ENCODE peak calls at places on chromosome 17, in five cellular contexts. Q, B, L, O and J are unnamed samples.
A peak's percentile ranks its signal among the peaks of the same experiment; 100 is the strongest.

GRCh38 chr17:9053406-9053805 is 32.1 kb downstream of the NTN1 start:
- DNase-seq in Q (no peak), B (no peak), L (no peak), O (no peak), J (no peak)

GRCh38 chr17:28711723-28712036 is at the start of gene PROCA1:
- DNase-seq in Q (no peak), B (no peak), L (no peak), O (no peak), J (no peak)

GRCh38 chr17:45102856-45103255 is 29.5 kb downstream of the PLCD3 start:
- DNase-seq in Q (no peak), B (no peak), L (no peak), O (no peak), J (no peak)

GRCh38 chr17:2390199-2390880 is 10.5 kb downstream of the MNT start:
- DNase-seq in Q (no peak), B (no peak), L (no peak), O (no peak), J (no peak)

GRCh38 chr17:10295728-10296343 is 77.0 kb downstream of the MYH13 start:
- DNase-seq in Q (peak; percentile 62), B (peak; percentile 43), L (peak; percentile 36), O (peak; percentile 33), J (peak; percentile 34)

GRCh38 chr17:61583242-61583641 is 7.8 kb downstream of the NACA2 start:
- DNase-seq in Q (no peak), B (no peak), L (no peak), O (peak; percentile 83), J (no peak)

GRCh38 chr17:82823004-82823403 is 16.8 kb downstream of the ZNF750 start:
- DNase-seq in Q (no peak), B (no peak), L (no peak), O (no peak), J (no peak)

GRCh38 chr17:36848008-36848902 is 89.0 kb upstream of the LHX1 start:
- DNase-seq in Q (no peak), B (no peak), L (no peak), O (no peak), J (no peak)

GRCh38 chr17:41687828-41688640 is 651 bp upstream of the EIF1 start:
- DNase-seq in Q (peak; percentile 66), B (peak; percentile 76), L (peak; percentile 75), O (peak; percentile 15), J (peak; percentile 64)

GRCh38 chr17:17191961-17192381 is 14.2 kb downstream of the PLD6 start:
- DNase-seq in Q (no peak), B (no peak), L (no peak), O (peak; percentile 18), J (no peak)

GRCh38 chr17:50196826-50197225 is 4.6 kb downstream of the COL1A1 start:
- DNase-seq in Q (no peak), B (no peak), L (no peak), O (peak; percentile 84), J (no peak)

GRCh38 chr17:38875477-38876080 is 5.7 kb downstream of the LASP1 start:
- DNase-seq in Q (no peak), B (no peak), L (no peak), O (no peak), J (no peak)

GRCh38 chr17:69012895-69013805 is 47.6 kb downstream of the ABCA9 start:
- DNase-seq in Q (no peak), B (peak; percentile 18), L (no peak), O (peak; percentile 61), J (no peak)

GRCh38 chr17:66429680-66430079 is 127.3 kb downstream of the PRKCA start:
- DNase-seq in Q (no peak), B (no peak), L (no peak), O (no peak), J (no peak)

GRCh38 chr17:56074366-56074765 is 78.9 kb upstream of the ANKFN1 start:
- DNase-seq in Q (no peak), B (no peak), L (no peak), O (no peak), J (no peak)

GRCh38 chr17:39018267-39019134 is 51.3 kb upstream of the FBXO47 start:
- DNase-seq in Q (no peak), B (no peak), L (no peak), O (no peak), J (no peak)

DNA sequence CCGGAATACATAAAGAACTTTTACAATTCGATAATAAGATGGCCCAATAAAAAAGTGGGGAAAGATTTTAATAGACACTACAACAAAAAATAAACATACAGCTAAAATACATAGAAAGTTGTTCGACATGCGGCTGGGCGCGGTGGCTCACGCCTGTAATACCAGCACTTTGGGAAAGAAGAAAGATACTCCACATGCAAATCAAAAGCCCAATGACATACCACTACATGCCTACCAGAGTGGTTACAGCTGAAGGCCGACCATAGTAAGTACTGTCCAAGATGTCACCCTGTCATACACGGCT is 9.3 kb downstream of the PRCD start:
- DNase-seq in Q (no peak), B (no peak), L (no peak), O (no peak), J (no peak)
- H3K4me1 ChIP-seq in Q (peaks cover 11% of the 10 kb centered on the region), B (peaks cover 3% of the 10 kb centered on the region), L (peaks cover 45% of the 10 kb centered on the region), O (peaks cover 20% of the 10 kb centered on the region), J (peaks cover 69% of the 10 kb centered on the region)

GRCh38 chr17:64003526-64004121 is 5.5 kb downstream of the PRR29 start:
- DNase-seq in Q (no peak), B (peak; percentile 11), L (no peak), O (no peak), J (no peak)

GRCh38 chr17:64004218-64004770 is 6.1 kb downstream of the PRR29 start:
- DNase-seq in Q (no peak), B (peak; percentile 9), L (no peak), O (no peak), J (no peak)

GRCh38 chr17:64005734-64006167 is 7.6 kb downstream of the PRR29 start:
- DNase-seq in Q (no peak), B (peak; percentile 26), L (no peak), O (no peak), J (peak; percentile 48)

GRCh38 chr17:64006361-64007088 is 8.4 kb downstream of the PRR29 start:
- DNase-seq in Q (no peak), B (peak; percentile 68), L (no peak), O (no peak), J (no peak)

GRCh38 chr17:64004903-64005733 is 7.0 kb downstream of the PRR29 start:
- DNase-seq in Q (no peak), B (peak; percentile 8), L (no peak), O (no peak), J (no peak)
- H3K4me1 ChIP-seq in Q (no peaks in the 10 kb centered on the region), B (no peaks in the 10 kb centered on the region), L (peaks cover 34% of the 10 kb centered on the region), O (no peaks in the 10 kb centered on the region), J (no peaks in the 10 kb centered on the region)

GRCh38 chr17:75398279-75398678 is 7.2 kb downstream of the GRB2 start:
- DNase-seq in Q (no peak), B (no peak), L (no peak), O (no peak), J (no peak)
- H3K4me1 ChIP-seq in Q (peaks cover 85% of the 10 kb centered on the region), B (peaks cover 13% of the 10 kb centered on the region), L (peaks cover 40% of the 10 kb centered on the region), O (no peaks in the 10 kb centered on the region), J (peaks cover 24% of the 10 kb centered on the region)

GRCh38 chr17:72657467-72658317 is 434.8 kb downstream of the SLC39A11 start:
- DNase-seq in Q (no peak), B (no peak), L (no peak), O (peak; percentile 41), J (no peak)
- H3K4me1 ChIP-seq in Q (no peaks in the 10 kb centered on the region), B (no peaks in the 10 kb centered on the region), L (no peaks in the 10 kb centered on the region), O (no peaks in the 10 kb centered on the region), J (peaks cover 9% of the 10 kb centered on the region)

GRCh38 chr17:40073454-40074174 is 10.8 kb downstream of the THRA start:
- DNase-seq in Q (no peak), B (no peak), L (no peak), O (no peak), J (no peak)
- H3K4me1 ChIP-seq in Q (peaks cover 21% of the 10 kb centered on the region), B (peaks cover 14% of the 10 kb centered on the region), L (peaks cover 85% of the 10 kb centered on the region), O (peaks cover 46% of the 10 kb centered on the region), J (peaks cover 87% of the 10 kb centered on the region)

GRCh38 chr17:15967706-15968399 is 22.9 kb downstream of the ADORA2B start:
- DNase-seq in Q (no peak), B (peak; percentile 3), L (no peak), O (no peak), J (no peak)
- H3K4me1 ChIP-seq in Q (peaks cover 25% of the 10 kb centered on the region), B (no peaks in the 10 kb centered on the region), L (no peaks in the 10 kb centered on the region), O (peaks cover 17% of the 10 kb centered on the region), J (peaks cover 11% of the 10 kb centered on the region)

GRCh38 chr17:7016886-7017826 is 4.7 kb downstream of the RNASEK start:
- DNase-seq in Q (no peak), B (no peak), L (no peak), O (no peak), J (no peak)

GRCh38 chr17:7016406-7016805 is 4.0 kb downstream of the RNASEK start:
- DNase-seq in Q (no peak), B (no peak), L (no peak), O (no peak), J (no peak)

GRCh38 chr17:7018331-7018964 is 4.4 kb upstream of the BCL6B start:
- DNase-seq in Q (no peak), B (peak; percentile 75), L (peak; percentile 72), O (no peak), J (peak; percentile 57)

GRCh38 chr17:7019406-7019805 is 3.4 kb upstream of the BCL6B start:
- DNase-seq in Q (no peak), B (no peak), L (no peak), O (no peak), J (no peak)

GRCh38 chr17:7017827-7018200 is 5.0 kb upstream of the BCL6B start:
- DNase-seq in Q (peak; percentile 43), B (no peak), L (no peak), O (no peak), J (no peak)
- H3K4me1 ChIP-seq in Q (peaks cover 58% of the 10 kb centered on the region), B (peaks cover 4% of the 10 kb centered on the region), L (peaks cover 45% of the 10 kb centered on the region), O (peaks cover 8% of the 10 kb centered on the region), J (peaks cover 39% of the 10 kb centered on the region)

GRCh38 chr17:64506201-64506575 is at the start of gene DDX5:
- DNase-seq in Q (peak; percentile 96), B (peak; percentile 97), L (peak; percentile 97), O (peak; percentile 94), J (peak; percentile 99)
- H3K4me1 ChIP-seq in Q (peaks cover 64% of the 10 kb centered on the region), B (peaks cover 15% of the 10 kb centered on the region), L (peaks cover 53% of the 10 kb centered on the region), O (peaks cover 2% of the 10 kb centered on the region), J (peaks cover 47% of the 10 kb centered on the region)

GRCh38 chr17:73292031-73292531 is 19.7 kb downstream of the CDC42EP4 start:
- DNase-seq in Q (no peak), B (no peak), L (no peak), O (peak; percentile 83), J (peak; percentile 62)
- H3K4me1 ChIP-seq in Q (no peaks in the 10 kb centered on the region), B (peaks cover 20% of the 10 kb centered on the region), L (peaks cover 83% of the 10 kb centered on the region), O (peaks cover 42% of the 10 kb centered on the region), J (peaks cover 98% of the 10 kb centered on the region)

DNA sequence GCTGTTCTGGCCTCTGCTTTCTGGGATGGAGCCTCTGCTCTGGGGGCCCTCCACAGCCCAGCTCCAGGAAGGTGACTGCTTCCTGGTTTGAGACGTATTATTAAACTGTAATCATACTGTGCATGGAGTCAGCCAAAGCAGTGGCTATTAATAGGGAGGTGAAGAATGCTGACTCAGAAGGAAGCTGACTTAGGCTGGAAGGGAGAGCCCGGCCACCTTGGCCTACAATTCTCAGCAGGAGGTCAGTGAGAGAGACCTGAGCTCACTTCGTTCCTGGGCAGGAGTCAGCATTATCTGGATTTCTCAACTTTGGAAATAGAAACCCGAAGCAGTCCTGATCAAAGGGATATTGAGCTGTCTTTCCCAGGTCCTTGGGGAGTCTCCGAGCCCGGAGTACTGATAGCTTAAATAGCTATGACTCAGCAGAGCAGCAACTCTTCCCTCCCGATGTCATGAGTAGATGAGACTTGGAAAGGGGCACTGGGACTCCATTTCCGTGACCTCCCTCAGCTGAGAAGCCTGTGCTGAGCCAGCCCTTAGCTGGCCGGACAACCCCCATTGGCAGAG is 91.8 kb downstream of the YPEL2 start:
- DNase-seq in Q (no peak), B (peak; percentile 64), L (peak; percentile 64), O (peak; percentile 24), J (peak; percentile 64)
- H3K4me1 ChIP-seq in Q (no peaks in the 10 kb centered on the region), B (peaks cover 21% of the 10 kb centered on the region), L (peaks cover 48% of the 10 kb centered on the region), O (peaks cover 8% of the 10 kb centered on the region), J (peaks cover 59% of the 10 kb centered on the region)